ENCODE peak calls at places on chromosome 21, in seven cellular contexts. M, H, E, R, F, L and T are unnamed samples.
A peak's percentile ranks its signal among the peaks of the same experiment; 100 is the strongest.

GRCh38 chr21:31873275-31873695 is 465 bp downstream of the HUNK start:
- DNase-seq in M (peak; percentile 44), F (peak; percentile 78), H (no peak), R (peak; percentile 84), E (peak; percentile 37), L (peak; percentile 64), T (peak; percentile 15)

GRCh38 chr21:35254006-35254751 is 205.1 kb upstream of the RUNX1 start:
- DNase-seq in F (no peak), L (no peak), R (no peak), E (no peak), H (no peak), M (peak; percentile 44), T (no peak)

GRCh38 chr21:15060776-15061175 is 4.0 kb downstream of the NRIP1 start:
- DNase-seq in H (no peak), E (no peak), R (no peak), L (no peak), M (no peak), F (no peak), T (no peak)

GRCh38 chr21:34885636-34886553 is 163.2 kb downstream of the RUNX1 start:
- DNase-seq in F (no peak), M (peak; percentile 72), R (peak; percentile 57), H (no peak), E (peak; percentile 23), L (peak; percentile 47), T (no peak)

GRCh38 chr21:16308269-16308668 is 578.5 kb downstream of the USP25 start:
- DNase-seq in R (no peak), L (peak; percentile 80), M (no peak), E (no peak), F (no peak), H (no peak), T (no peak)

GRCh38 chr21:34695434-34695833 is 26.6 kb downstream of the CLIC6 start:
- DNase-seq in F (no peak), L (peak; percentile 44), E (no peak), R (no peak), M (no peak), H (no peak), T (no peak)

GRCh38 chr21:21238882-21239400 is 240.7 kb downstream of the NCAM2 start:
- DNase-seq in R (no peak), M (no peak), E (no peak), H (no peak), L (no peak), F (no peak), T (no peak)

GRCh38 chr21:28992526-28993292 is at the start of gene LTN1:
- DNase-seq in E (peak; percentile 98), R (peak; percentile 93), L (peak; percentile 99), M (peak; percentile 99), H (peak; percentile 99), F (peak; percentile 98), T (peak; percentile 97)

GRCh38 chr21:34796518-34797201 is 127.9 kb downstream of the CLIC6 start:
- DNase-seq in L (no peak), R (peak; percentile 60), F (no peak), M (no peak), H (no peak), E (no peak), T (no peak)

GRCh38 chr21:45102391-45102932 is 28.1 kb downstream of the ADARB1 start:
- DNase-seq in H (no peak), E (no peak), M (peak; percentile 35), R (no peak), F (no peak), L (no peak), T (peak; percentile 90)

GRCh38 chr21:21921410-21922232 is 923.4 kb downstream of the NCAM2 start:
- DNase-seq in L (peak; percentile 68), E (peak; percentile 16), M (no peak), H (no peak), F (no peak), R (peak; percentile 14), T (no peak)

GRCh38 chr21:36818051-36818450 is 119.1 kb downstream of the SIM2 start:
- DNase-seq in R (no peak), H (no peak), L (no peak), E (no peak), F (no peak), M (no peak), T (no peak)

GRCh38 chr21:36347962-36348328 is 27.9 kb downstream of the MORC3 start:
- DNase-seq in F (no peak), M (no peak), E (no peak), H (no peak), L (no peak), R (no peak), T (no peak)

GRCh38 chr21:26026113-26026512 is 144.5 kb downstream of the APP start:
- DNase-seq in F (no peak), R (no peak), L (no peak), E (no peak), M (no peak), H (no peak), T (no peak)

GRCh38 chr21:15978158-15978805 is 248.5 kb downstream of the USP25 start:
- DNase-seq in L (no peak), H (no peak), M (no peak), R (no peak), E (no peak), F (no peak), T (no peak)

GRCh38 chr21:25708467-25709065 is 26.1 kb downstream of the ATP5PF start:
- DNase-seq in M (peak; percentile 21), H (peak; percentile 22), L (peak; percentile 50), F (no peak), E (peak; percentile 32), R (peak; percentile 30), T (no peak)

GRCh38 chr21:44013380-44014088 is 1.4 kb downstream of the TRAPPC10 start:
- DNase-seq in E (no peak), L (peak; percentile 66), H (no peak), R (peak; percentile 63), F (no peak), M (peak; percentile 23), T (no peak)

GRCh38 chr21:33291686-33292085 is 25.5 kb downstream of the IL10RB start:
- DNase-seq in F (no peak), L (no peak), R (no peak), E (no peak), H (no peak), M (no peak), T (no peak)

GRCh38 chr21:33293811-33294216 is 27.6 kb downstream of the IL10RB start:
- DNase-seq in M (no peak), R (no peak), F (no peak), E (no peak), L (peak; percentile 86), H (no peak), T (no peak)

GRCh38 chr21:33292724-33293123 is 26.6 kb downstream of the IL10RB start:
- DNase-seq in L (no peak), F (no peak), R (no peak), H (no peak), E (no peak), M (no peak), T (no peak)

GRCh38 chr21:33290441-33290840 is 24.3 kb downstream of the IL10RB start:
- DNase-seq in E (no peak), F (no peak), M (peak; percentile 51), H (no peak), L (no peak), R (no peak), T (no peak)

DNA sequence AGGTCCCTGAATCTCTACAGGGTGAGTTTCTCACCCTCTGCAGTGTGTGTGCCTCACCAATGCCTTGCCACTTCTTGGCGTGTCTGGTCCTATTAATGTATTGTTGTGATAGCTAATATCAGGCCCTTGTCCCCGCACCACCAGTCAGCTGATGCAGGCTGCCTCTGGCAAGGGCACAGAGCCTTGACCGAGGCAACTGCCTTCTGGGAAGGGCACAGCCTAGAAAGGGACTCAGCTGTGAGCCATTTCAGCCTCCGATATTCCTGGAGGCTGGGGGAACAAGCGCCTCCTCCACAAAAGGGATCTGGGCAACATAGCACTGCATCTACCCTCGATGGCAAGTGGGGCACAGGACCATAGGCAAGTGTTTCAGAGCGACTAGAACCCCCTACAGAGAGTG is 27.0 kb downstream of the IL10RB start:
- DNase-seq in H (no peak), F (no peak), R (no peak), M (no peak), E (no peak), L (no peak), T (no peak)
- H3K36me3 ChIP-seq in H (no peaks in the 10 kb centered on the region), F (peaks cover 2% of the 10 kb centered on the region), R (no peaks in the 10 kb centered on the region), M (peaks cover 13% of the 10 kb centered on the region), E (peaks cover 16% of the 10 kb centered on the region), L (no peaks in the 10 kb centered on the region), T (peaks cover 2% of the 10 kb centered on the region)

DNA sequence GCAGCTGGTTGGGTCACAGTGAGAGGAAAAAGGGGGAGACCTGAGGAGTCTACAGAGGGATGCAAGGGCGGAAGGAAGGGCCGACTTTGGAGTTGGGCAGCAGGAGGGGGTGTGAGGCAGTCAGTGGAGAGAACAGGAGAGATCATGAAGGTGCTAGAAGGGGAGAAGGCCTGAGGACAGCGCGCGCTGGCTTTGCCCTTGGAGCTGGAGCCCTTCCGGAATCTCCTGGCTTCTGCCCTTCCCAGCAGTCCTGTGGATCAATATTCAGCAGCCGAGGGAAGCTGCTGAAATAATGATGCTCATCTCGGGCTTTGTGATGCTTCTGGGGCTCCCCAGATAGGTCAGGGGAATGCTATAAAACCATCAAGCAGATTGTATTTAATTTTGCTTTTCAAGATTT is 26.7 kb downstream of the SLC37A1 start:
- DNase-seq in F (peak; percentile 33), R (no peak), E (no peak), M (no peak), H (no peak), L (no peak), T (no peak)
- H3K4me3 ChIP-seq in F (no peak overlapping the region), R (no peak overlapping the region), E (no peak overlapping the region), M (no peak overlapping the region), H (no peak overlapping the region), L (no peak overlapping the region), T (no peak overlapping the region)

DNA sequence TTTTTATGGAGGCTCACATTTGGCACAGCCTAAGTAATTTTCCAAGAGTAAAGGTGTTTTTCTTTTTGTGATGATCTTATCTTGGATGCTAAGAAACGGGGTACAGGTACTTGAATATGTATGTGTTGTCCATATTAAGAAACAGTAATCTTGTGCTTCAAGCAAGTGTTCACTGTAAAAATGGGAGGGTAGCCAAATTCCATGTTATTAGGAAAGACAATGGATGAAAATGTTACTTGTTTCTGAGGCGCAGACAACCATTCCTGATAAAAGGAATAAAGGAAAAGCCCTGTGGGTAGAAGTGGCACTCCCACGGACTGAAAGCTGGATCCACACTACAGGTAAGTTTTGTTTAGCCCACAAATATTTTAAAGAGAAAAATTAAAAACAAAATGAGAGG is 15.6 kb downstream of the C21orf91 start:
- DNase-seq in H (no peak), L (no peak), M (no peak), R (no peak), F (no peak), E (no peak), T (no peak)
- H3K36me3 ChIP-seq in H (no peaks in the 10 kb centered on the region), L (peaks cover 14% of the 10 kb centered on the region), M (peaks cover 7% of the 10 kb centered on the region), R (peaks cover 4% of the 10 kb centered on the region), F (peaks cover 4% of the 10 kb centered on the region), E (peaks cover 4% of the 10 kb centered on the region), T (peaks cover 14% of the 10 kb centered on the region)

DNA sequence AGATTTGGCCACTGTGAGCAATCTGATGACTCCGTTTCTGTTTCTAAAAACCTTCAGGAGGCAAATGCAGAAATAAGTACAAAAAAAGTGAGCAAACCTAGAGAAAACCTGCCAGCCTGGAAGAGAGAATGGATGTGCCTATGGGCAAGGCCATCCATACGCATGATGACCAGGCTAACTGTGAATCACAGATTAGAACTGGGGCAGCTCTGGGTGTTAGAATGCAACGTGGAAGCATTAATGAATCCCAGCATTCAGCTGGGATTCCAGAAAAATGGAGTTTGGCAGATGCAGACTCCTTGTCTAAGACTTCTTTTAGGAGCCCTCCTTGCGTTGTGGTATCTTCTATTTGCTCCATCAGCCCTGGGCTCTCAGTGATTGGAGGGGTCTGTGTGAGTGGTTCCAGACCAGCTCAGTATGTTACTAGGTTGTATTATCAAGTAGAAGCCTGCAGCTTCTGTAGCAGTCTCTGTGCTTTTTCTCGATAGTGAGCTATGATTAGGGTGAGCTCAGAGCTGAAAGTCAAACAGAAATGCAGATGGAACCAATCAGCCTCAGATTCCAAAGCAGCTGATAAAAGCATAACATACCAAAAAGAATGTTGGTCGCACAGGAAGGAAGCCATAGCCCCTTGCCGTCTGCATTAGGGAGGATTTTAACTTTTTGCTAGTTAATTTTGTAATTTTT is 154.0 kb downstream of the PSMG1 start:
- DNase-seq in M (no peak), L (no peak), R (no peak), F (no peak), H (no peak), E (no peak), T (no peak)
- H3K4me3 ChIP-seq in M (no peak overlapping the region), L (no peak overlapping the region), R (no peak overlapping the region), F (no peak overlapping the region), H (no peak overlapping the region), E (no peak overlapping the region), T (no peak overlapping the region)